ENCODE peak calls at places on chromosomes 12 and 14, in four cellular contexts. One of them, this sample, is unnamed.

GRCh38 chr14:20197459-20197858 is 6.8 kb downstream of the OR11G2 start:
- DNase-seq in foreskin keratinocyte: no peak
- DNase-seq in endothelial cell of umbilical vein: no peak
- DNase-seq in OCI-LY7: no peak
- DNase-seq in this sample: no peak

GRCh38 chr14:91158091-91158790 is 44.4 kb downstream of the DGLUCY start:
- DNase-seq in foreskin keratinocyte: no peak
- DNase-seq in endothelial cell of umbilical vein: no peak
- DNase-seq in OCI-LY7: no peak
- DNase-seq in this sample: no peak

GRCh38 chr14:37147310-37147875 is 25.0 kb downstream of the SLC25A21 start:
- DNase-seq in foreskin keratinocyte: no peak
- DNase-seq in endothelial cell of umbilical vein: no peak
- DNase-seq in OCI-LY7: no peak
- DNase-seq in this sample: no peak

GRCh38 chr12:93759512-93760081 is 82.4 kb downstream of the CRADD start:
- DNase-seq in foreskin keratinocyte: no peak
- DNase-seq in endothelial cell of umbilical vein: peak; percentile 43
- DNase-seq in OCI-LY7: no peak
- DNase-seq in this sample: no peak

GRCh38 chr14:22412936-22413411 is 176.1 kb downstream of the DAD1 start:
- DNase-seq in foreskin keratinocyte: no peak
- DNase-seq in endothelial cell of umbilical vein: no peak
- DNase-seq in OCI-LY7: no peak
- DNase-seq in this sample: no peak

GRCh38 chr14:49641697-49642129 is 6.7 kb upstream of the DNAAF2 start:
- DNase-seq in foreskin keratinocyte: no peak
- DNase-seq in endothelial cell of umbilical vein: no peak
- DNase-seq in OCI-LY7: no peak
- DNase-seq in this sample: no peak

GRCh38 chr14:22653012-22653621 is 9.0 kb upstream of the OR6J1 start:
- DNase-seq in foreskin keratinocyte: peak; percentile 40
- DNase-seq in endothelial cell of umbilical vein: peak; percentile 75
- DNase-seq in OCI-LY7: peak; percentile 72
- DNase-seq in this sample: no peak

GRCh38 chr14:91899213-91899612 is 31.9 kb upstream of the TC2N start:
- DNase-seq in foreskin keratinocyte: no peak
- DNase-seq in endothelial cell of umbilical vein: no peak
- DNase-seq in OCI-LY7: peak; percentile 28
- DNase-seq in this sample: no peak

GRCh38 chr14:58549358-58549757 is 88.4 kb upstream of the DACT1 start:
- DNase-seq in foreskin keratinocyte: no peak
- DNase-seq in endothelial cell of umbilical vein: no peak
- DNase-seq in OCI-LY7: no peak
- DNase-seq in this sample: no peak

GRCh38 chr12:87667378-87667777 is 361.8 kb downstream of the C12orf50 start:
- DNase-seq in foreskin keratinocyte: no peak
- DNase-seq in endothelial cell of umbilical vein: no peak
- DNase-seq in OCI-LY7: peak; percentile 1
- DNase-seq in this sample: no peak

GRCh38 chr12:63064080-63064479 is 86.9 kb downstream of the AVPR1A start:
- DNase-seq in foreskin keratinocyte: no peak
- DNase-seq in endothelial cell of umbilical vein: peak; percentile 16
- DNase-seq in OCI-LY7: no peak
- DNase-seq in this sample: no peak

GRCh38 chr12:2149091-2149490 is 96.3 kb downstream of the CACNA1C start:
- DNase-seq in foreskin keratinocyte: no peak
- DNase-seq in endothelial cell of umbilical vein: no peak
- DNase-seq in OCI-LY7: no peak
- DNase-seq in this sample: no peak

GRCh38 chr14:45181806-45182205 is 46.1 kb downstream of the FANCM start:
- DNase-seq in foreskin keratinocyte: no peak
- DNase-seq in endothelial cell of umbilical vein: peak; percentile 22
- DNase-seq in OCI-LY7: no peak
- DNase-seq in this sample: no peak

GRCh38 chr14:92666251-92666650 is 82.2 kb downstream of the LGMN start:
- DNase-seq in foreskin keratinocyte: no peak
- DNase-seq in endothelial cell of umbilical vein: no peak
- DNase-seq in OCI-LY7: no peak
- DNase-seq in this sample: no peak

GRCh38 chr12:15522574-15523187 is 200.4 kb downstream of the PTPRO start:
- DNase-seq in foreskin keratinocyte: peak; percentile 19
- DNase-seq in endothelial cell of umbilical vein: peak; percentile 54
- DNase-seq in OCI-LY7: peak; percentile 62
- DNase-seq in this sample: peak; percentile 13

GRCh38 chr12:104280703-104281458 is 22.7 kb upstream of the EID3 start:
- DNase-seq in foreskin keratinocyte: peak; percentile 88
- DNase-seq in endothelial cell of umbilical vein: peak; percentile 79
- DNase-seq in OCI-LY7: no peak
- DNase-seq in this sample: no peak

GRCh38 chr14:36666416-36667206 is 5.0 kb downstream of the PAX9 start:
- DNase-seq in foreskin keratinocyte: no peak
- DNase-seq in endothelial cell of umbilical vein: no peak
- DNase-seq in OCI-LY7: no peak
- DNase-seq in this sample: no peak

DNA sequence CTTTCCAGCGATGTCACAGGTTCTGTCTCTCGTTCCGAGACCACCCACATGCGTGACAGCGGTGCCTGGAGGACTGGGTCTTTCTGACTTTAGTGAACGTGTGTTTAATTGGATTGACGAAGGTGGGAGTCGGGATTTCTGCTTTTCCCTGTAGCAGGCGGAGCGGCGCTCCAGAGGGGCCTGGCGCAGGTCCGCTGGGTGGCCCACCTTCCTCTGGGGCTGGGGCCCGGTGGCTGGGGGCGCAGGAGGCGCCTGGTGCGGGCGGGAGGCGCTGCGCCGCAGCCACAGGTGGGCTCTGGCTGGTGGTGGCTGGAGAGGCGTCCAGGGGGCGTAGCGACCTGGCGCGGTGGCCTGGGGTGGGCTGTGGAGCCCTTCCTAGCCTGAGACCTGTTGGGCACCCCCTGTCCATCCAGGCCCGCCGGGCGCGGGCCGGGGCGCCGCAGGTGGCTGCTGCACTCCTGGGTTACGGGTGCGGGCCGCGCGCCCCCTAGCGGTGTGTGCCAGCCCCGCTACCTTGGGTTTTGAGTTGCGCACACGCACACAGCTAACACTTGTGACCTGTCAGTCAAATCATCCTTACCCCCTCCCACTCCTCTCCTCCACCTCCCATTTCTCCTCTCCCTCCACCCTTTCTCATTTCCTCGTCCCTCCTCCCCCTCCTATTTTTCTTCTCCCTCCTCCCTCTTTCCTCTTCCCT is 2.0 kb downstream of the MEG3 start:
- DNase-seq in foreskin keratinocyte: no peak
- DNase-seq in endothelial cell of umbilical vein: peak; percentile 72
- DNase-seq in OCI-LY7: no peak
- DNase-seq in this sample: no peak
- TF ChIP-seq CTCF in foreskin keratinocyte: peak; percentile 71
- TF ChIP-seq CTCF in endothelial cell of umbilical vein: peak; percentile 74
- TF ChIP-seq CTCF in OCI-LY7: no peak
- TF ChIP-seq CTCF in this sample: peak; percentile 57

DNA sequence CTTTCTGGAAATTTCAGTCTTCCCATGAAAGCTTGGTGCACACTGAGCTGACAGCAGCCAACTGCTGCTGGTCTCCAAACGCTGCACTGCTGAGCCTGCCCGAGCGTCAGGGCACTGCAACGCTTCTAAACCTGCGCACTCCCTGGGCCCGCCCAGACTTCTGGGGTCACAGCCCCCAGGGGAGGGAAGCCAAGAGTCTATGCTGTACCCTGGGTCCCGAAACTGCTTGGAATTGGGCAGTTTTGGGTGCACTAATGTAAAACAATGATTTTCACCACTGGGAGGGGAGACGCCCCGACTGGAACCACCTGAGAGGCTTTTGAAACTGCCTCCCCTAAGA is 32.0 kb downstream of the CCDC92 start:
- DNase-seq in foreskin keratinocyte: no peak
- DNase-seq in endothelial cell of umbilical vein: no peak
- DNase-seq in OCI-LY7: no peak
- DNase-seq in this sample: no peak
- TF ChIP-seq CTCF in foreskin keratinocyte: no peak
- TF ChIP-seq CTCF in endothelial cell of umbilical vein: no peak
- TF ChIP-seq CTCF in OCI-LY7: no peak
- TF ChIP-seq CTCF in this sample: no peak

GRCh38 chr14:81211844-81212243 is 8.9 kb downstream of the GTF2A1 start:
- DNase-seq in foreskin keratinocyte: no peak
- DNase-seq in endothelial cell of umbilical vein: peak; percentile 24
- DNase-seq in OCI-LY7: peak; percentile 37
- DNase-seq in this sample: no peak
- TF ChIP-seq CTCF in foreskin keratinocyte: peak; percentile 60
- TF ChIP-seq CTCF in endothelial cell of umbilical vein: peak; percentile 17
- TF ChIP-seq CTCF in OCI-LY7: peak; percentile 68
- TF ChIP-seq CTCF in this sample: peak; percentile 68

DNA sequence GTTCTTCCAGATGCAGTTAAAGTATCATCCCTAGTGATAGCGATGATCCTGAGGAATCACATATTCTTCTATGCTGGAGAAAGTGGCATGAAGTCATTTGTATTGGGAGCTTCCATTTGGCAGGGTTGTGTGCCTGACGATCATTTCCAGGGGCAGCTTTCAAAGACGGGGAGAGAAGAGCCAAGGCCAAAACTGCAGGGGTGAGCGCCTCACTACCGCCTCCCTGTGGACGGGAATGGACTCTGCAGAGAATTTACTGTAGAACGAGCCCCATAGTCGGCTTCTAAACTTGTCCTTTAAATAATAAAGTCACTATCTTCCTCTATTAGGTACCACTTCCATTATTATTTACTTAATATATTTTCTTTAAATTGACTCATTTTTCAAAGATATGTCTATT is 555.9 kb upstream of the TMEM132C start:
- DNase-seq in foreskin keratinocyte: no peak
- DNase-seq in endothelial cell of umbilical vein: no peak
- DNase-seq in OCI-LY7: no peak
- DNase-seq in this sample: no peak
- TF ChIP-seq CTCF in foreskin keratinocyte: no peak
- TF ChIP-seq CTCF in endothelial cell of umbilical vein: no peak
- TF ChIP-seq CTCF in OCI-LY7: peak; percentile 71
- TF ChIP-seq CTCF in this sample: no peak

GRCh38 chr14:74586681-74587362 is 25.2 kb downstream of the LTBP2 start:
- DNase-seq in foreskin keratinocyte: no peak
- DNase-seq in endothelial cell of umbilical vein: no peak
- DNase-seq in OCI-LY7: no peak
- DNase-seq in this sample: no peak

GRCh38 chr14:74587363-74587707 is 24.7 kb downstream of the LTBP2 start:
- DNase-seq in foreskin keratinocyte: no peak
- DNase-seq in endothelial cell of umbilical vein: no peak
- DNase-seq in OCI-LY7: no peak
- DNase-seq in this sample: no peak

GRCh38 chr14:74584966-74585365 is 27.1 kb downstream of the LTBP2 start:
- DNase-seq in foreskin keratinocyte: no peak
- DNase-seq in endothelial cell of umbilical vein: no peak
- DNase-seq in OCI-LY7: no peak
- DNase-seq in this sample: no peak

GRCh38 chr14:74583689-74584434 is 28.2 kb downstream of the LTBP2 start:
- DNase-seq in foreskin keratinocyte: peak; percentile 83
- DNase-seq in endothelial cell of umbilical vein: no peak
- DNase-seq in OCI-LY7: no peak
- DNase-seq in this sample: peak; percentile 42

DNA sequence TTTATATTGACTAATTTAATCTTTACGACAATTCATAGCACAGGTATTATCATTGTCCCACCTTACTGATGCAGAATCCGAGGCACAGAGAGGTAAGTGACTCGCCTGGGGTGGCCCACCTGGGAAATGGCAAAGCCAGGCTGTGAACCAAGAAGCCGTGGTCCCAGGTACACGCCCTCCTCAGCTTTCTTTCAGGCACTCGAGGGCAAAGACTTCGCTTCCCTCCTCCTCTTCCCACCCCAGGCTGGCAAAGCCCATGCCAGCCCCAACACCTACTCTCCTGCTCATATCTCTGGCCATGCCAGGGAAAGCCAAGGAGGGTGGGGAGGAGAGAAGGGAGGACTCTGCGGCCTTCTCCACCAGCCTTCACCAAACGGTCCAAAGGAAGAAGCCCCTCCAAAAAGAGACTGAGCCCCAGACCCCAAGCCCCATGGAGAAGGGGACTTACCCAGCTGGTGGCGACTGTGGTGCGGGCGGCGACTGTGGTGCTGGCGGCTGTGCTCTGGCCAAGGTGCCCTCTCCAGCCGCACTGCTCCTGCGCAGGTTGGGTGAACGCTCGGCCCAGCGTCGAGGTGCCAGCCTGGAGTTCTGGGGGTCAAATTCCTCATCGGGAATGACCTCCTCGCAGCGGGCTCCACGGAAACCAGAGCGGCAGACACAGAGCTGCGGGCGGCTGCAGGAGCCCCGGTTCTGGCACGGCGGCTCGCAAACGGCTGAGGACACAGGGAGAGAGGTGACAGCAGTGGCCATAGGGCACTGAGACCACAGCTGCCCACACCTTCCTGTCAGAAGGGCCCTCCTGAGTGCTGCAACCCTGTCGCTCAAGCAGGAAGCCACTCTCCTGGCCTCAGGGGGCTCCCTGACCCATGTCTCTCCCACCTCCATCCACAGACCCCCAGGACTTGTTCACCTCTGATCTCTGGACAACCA is 26.4 kb downstream of the LTBP2 start:
- DNase-seq in foreskin keratinocyte: no peak
- DNase-seq in endothelial cell of umbilical vein: no peak
- DNase-seq in OCI-LY7: no peak
- DNase-seq in this sample: no peak
- TF ChIP-seq CTCF in foreskin keratinocyte: no peak
- TF ChIP-seq CTCF in endothelial cell of umbilical vein: no peak
- TF ChIP-seq CTCF in OCI-LY7: no peak
- TF ChIP-seq CTCF in this sample: no peak

GRCh38 chr12:57171668-57172067 is 24.2 kb upstream of the LRP1-AS start:
- DNase-seq in foreskin keratinocyte: peak; percentile 21
- DNase-seq in endothelial cell of umbilical vein: no peak
- DNase-seq in OCI-LY7: no peak
- DNase-seq in this sample: no peak

GRCh38 chr12:57175428-57176138 is 28.2 kb upstream of the LRP1-AS start:
- DNase-seq in foreskin keratinocyte: peak; percentile 85
- DNase-seq in endothelial cell of umbilical vein: peak; percentile 24
- DNase-seq in OCI-LY7: peak; percentile 21
- DNase-seq in this sample: no peak

GRCh38 chr12:57170408-57170807 is 23.0 kb upstream of the LRP1-AS start:
- DNase-seq in foreskin keratinocyte: no peak
- DNase-seq in endothelial cell of umbilical vein: no peak
- DNase-seq in OCI-LY7: no peak
- DNase-seq in this sample: no peak

GRCh38 chr12:57173683-57174082 is 26.3 kb upstream of the LRP1-AS start:
- DNase-seq in foreskin keratinocyte: no peak
- DNase-seq in endothelial cell of umbilical vein: no peak
- DNase-seq in OCI-LY7: no peak
- DNase-seq in this sample: no peak

DNA sequence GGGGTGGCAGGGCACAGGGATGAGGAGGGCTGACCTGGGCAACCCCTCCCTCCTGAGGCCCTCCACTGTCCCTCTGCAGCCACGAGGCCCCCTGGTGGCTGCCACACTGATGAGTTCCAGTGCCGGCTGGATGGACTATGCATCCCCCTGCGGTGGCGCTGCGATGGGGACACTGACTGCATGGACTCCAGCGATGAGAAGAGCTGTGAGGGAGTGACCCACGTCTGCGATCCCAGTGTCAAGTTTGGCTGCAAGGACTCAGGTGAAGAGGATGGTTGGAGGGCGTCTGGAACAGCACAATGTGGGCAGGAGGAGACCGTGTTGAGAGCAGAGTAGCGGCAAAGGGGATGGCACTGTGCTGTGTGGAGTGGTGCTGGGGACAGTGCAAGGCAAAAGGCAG is 25.7 kb upstream of the LRP1-AS start:
- DNase-seq in foreskin keratinocyte: no peak
- DNase-seq in endothelial cell of umbilical vein: peak; percentile 18
- DNase-seq in OCI-LY7: peak; percentile 24
- DNase-seq in this sample: no peak
- TF ChIP-seq CTCF in foreskin keratinocyte: peak; percentile 52
- TF ChIP-seq CTCF in endothelial cell of umbilical vein: peak; percentile 45
- TF ChIP-seq CTCF in OCI-LY7: peak; percentile 77
- TF ChIP-seq CTCF in this sample: peak; percentile 72

This sample was measured in epithelial cell of proximal tubule.